ENCODE peak calls at places on chromosomes 4 and X, in five cellular contexts. O is tibial nerve, Z is breast epithelium, F is psoas muscle, X is A673. B is an unnamed sample.

GRCh38 chr4:96429657-96430056 is 589.8 kb downstream of the PDHA2 start:
- DNase-seq in O (no peak), Z (no peak), F (no peak), X (no peak), B (no peak)

GRCh38 chr4:113384600-113384999 is 335.1 kb downstream of the ANK2 start:
- DNase-seq in O (no peak), Z (no peak), F (no peak), X (peak; percentile 87), B (no peak)

GRCh38 chr4:152778656-152779512 is 646 bp downstream of the TIGD4 start:
- DNase-seq in O (peak; percentile 9), Z (peak; percentile 49), F (no peak), X (peak; percentile 8), B (no peak)

GRCh38 chrX:138945219-138945618 is 233.7 kb upstream of the FGF13 start:
- DNase-seq in O (no peak), Z (no peak), F (no peak), X (peak; percentile 35), B (no peak)

GRCh38 chr4:96729641-96730040 is 889.7 kb downstream of the PDHA2 start:
- DNase-seq in O (no peak), Z (no peak), F (no peak), X (peak; percentile 1), B (no peak)

GRCh38 chr4:169272265-169272886 is 1.6 kb upstream of the SH3RF1 start:
- DNase-seq in O (no peak), Z (no peak), F (no peak), X (peak; percentile 49), B (no peak)

GRCh38 chrX:85243761-85244410 is at the start of the genes SATL1 and ZNF711:
- DNase-seq in O (no peak), Z (peak; percentile 42), F (peak; percentile 51), X (peak; percentile 84), B (no peak)

GRCh38 chr4:98754736-98755135 is 96.3 kb upstream of the TSPAN5 start:
- DNase-seq in O (no peak), Z (no peak), F (no peak), X (no peak), B (no peak)

GRCh38 chr4:24910504-24910903 is 2.3 kb downstream of the CCDC149 start:
- DNase-seq in O (no peak), Z (no peak), F (no peak), X (no peak), B (no peak)

GRCh38 chr4:14621731-14622459 is 380.4 kb upstream of the CPEB2 start:
- DNase-seq in O (no peak), Z (no peak), F (no peak), X (no peak), B (no peak)

GRCh38 chrX:129788527-129788926 is 8.8 kb downstream of the SASH3 start:
- DNase-seq in O (no peak), Z (no peak), F (no peak), X (no peak), B (peak; percentile 35)

GRCh38 chr4:1985287-1985686 is 23.5 kb downstream of the NELFA start:
- DNase-seq in O (no peak), Z (no peak), F (no peak), X (no peak), B (peak; percentile 53)

GRCh38 chr4:73653695-73654106 is 33.5 kb upstream of the RASSF6 start:
- DNase-seq in O (peak; percentile 11), Z (no peak), F (no peak), X (peak; percentile 18), B (no peak)

GRCh38 chrX:53716328-53717088 is 30.0 kb upstream of the HUWE1 start:
- DNase-seq in O (no peak), Z (no peak), F (no peak), X (no peak), B (no peak)

GRCh38 chr4:105944535-105944934 is 49.3 kb downstream of the NPNT start:
- DNase-seq in O (no peak), Z (no peak), F (no peak), X (peak; percentile 27), B (no peak)

GRCh38 chr4:17273047-17273446 is 238.8 kb downstream of the QDPR start:
- DNase-seq in O (no peak), Z (no peak), F (no peak), X (no peak), B (no peak)

GRCh38 chr4:17272154-17272553 is 239.7 kb downstream of the QDPR start:
- DNase-seq in O (no peak), Z (no peak), F (no peak), X (no peak), B (no peak)

GRCh38 chr4:17276821-17277220 is 235.1 kb downstream of the QDPR start:
- DNase-seq in O (no peak), Z (no peak), F (no peak), X (peak; percentile 26), B (no peak)

GRCh38 chr4:17280266-17280665 is 231.6 kb downstream of the QDPR start:
- DNase-seq in O (no peak), Z (no peak), F (no peak), X (no peak), B (no peak)

GRCh38 chr4:17275836-17276235 is 236.1 kb downstream of the QDPR start:
- DNase-seq in O (no peak), Z (no peak), F (no peak), X (no peak), B (no peak)
- H3K27ac ChIP-seq in O (no peak overlapping the region), Z (no peak overlapping the region), F (no peak overlapping the region), X (no peak overlapping the region), B (no peak overlapping the region)

GRCh38 chr4:127965062-127965802 is at the start of the genes ABHD18 and MFSD8:
- DNase-seq in O (peak; percentile 95), Z (peak; percentile 99), F (peak; percentile 100), X (peak; percentile 95), B (peak; percentile 99)
- TF ChIP-seq CTCF in O (peak; percentile 41), Z (peak; percentile 61), F (peak; percentile 48), X (peak; percentile 36), B (peak; percentile 39)

GRCh38 chr4:8780086-8780485 is 91.6 kb downstream of the HMX1 start:
- DNase-seq in O (no peak), Z (no peak), F (no peak), X (no peak), B (no peak)
- H3K27ac ChIP-seq in O (no peak overlapping the region), Z (no peak overlapping the region), F (no peak overlapping the region), X (no peak overlapping the region), B (no peak overlapping the region)

GRCh38 chrX:12949927-12950656 is 24.8 kb upstream of the TMSB4X start:
- DNase-seq in O (peak; percentile 82), Z (peak; percentile 62), F (peak; percentile 82), X (peak; percentile 94), B (peak; percentile 89)

GRCh38 chrX:12953420-12953819 is 21.5 kb upstream of the TMSB4X start:
- DNase-seq in O (no peak), Z (no peak), F (no peak), X (no peak), B (no peak)

GRCh38 chrX:12951590-12951965 is 23.3 kb upstream of the TMSB4X start:
- DNase-seq in O (no peak), Z (no peak), F (no peak), X (no peak), B (no peak)

GRCh38 chrX:12949205-12949926 is 25.5 kb upstream of the TMSB4X start:
- DNase-seq in O (no peak), Z (no peak), F (no peak), X (no peak), B (no peak)

DNA sequence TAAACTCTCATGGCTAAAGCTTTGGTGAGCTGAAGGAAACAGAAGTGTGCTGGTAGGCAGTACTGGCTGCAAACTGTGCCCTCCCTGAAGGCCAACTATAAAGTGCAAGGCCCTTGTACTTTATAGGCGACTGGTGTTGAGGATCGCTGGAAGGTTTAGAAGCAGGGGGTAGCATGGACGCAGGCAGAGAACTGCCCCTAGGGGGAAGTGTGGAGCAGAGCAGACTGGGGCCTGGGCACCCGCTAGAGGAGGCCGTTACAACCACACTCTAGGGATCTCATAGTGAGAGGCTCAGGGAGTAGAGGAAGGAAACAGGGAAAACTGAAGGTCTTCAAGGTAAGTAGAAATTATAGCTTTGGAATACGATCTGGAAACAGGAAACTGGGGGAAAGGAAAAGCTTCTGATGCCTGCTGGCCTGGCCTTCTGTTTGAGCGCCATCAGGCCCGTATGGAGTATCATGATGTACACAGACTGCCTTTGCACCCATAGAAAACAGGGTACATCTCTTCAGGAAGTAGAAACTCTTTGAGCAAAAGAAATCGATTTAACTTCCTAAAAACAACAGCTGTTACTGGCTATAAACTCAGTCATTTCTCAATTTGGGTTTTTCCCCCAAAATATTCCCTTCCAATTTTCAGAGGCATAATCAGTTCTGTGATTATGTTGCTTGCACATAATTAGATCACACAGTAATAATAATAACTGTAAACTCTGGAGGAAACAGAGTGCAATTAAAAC is 23.9 kb upstream of the TMSB4X start:
- DNase-seq in O (no peak), Z (no peak), F (peak; percentile 61), X (peak; percentile 61), B (no peak)
- TF ChIP-seq CTCF in O (no peak), Z (no peak), F (no peak), X (peak; percentile 54), B (no peak)

DNA sequence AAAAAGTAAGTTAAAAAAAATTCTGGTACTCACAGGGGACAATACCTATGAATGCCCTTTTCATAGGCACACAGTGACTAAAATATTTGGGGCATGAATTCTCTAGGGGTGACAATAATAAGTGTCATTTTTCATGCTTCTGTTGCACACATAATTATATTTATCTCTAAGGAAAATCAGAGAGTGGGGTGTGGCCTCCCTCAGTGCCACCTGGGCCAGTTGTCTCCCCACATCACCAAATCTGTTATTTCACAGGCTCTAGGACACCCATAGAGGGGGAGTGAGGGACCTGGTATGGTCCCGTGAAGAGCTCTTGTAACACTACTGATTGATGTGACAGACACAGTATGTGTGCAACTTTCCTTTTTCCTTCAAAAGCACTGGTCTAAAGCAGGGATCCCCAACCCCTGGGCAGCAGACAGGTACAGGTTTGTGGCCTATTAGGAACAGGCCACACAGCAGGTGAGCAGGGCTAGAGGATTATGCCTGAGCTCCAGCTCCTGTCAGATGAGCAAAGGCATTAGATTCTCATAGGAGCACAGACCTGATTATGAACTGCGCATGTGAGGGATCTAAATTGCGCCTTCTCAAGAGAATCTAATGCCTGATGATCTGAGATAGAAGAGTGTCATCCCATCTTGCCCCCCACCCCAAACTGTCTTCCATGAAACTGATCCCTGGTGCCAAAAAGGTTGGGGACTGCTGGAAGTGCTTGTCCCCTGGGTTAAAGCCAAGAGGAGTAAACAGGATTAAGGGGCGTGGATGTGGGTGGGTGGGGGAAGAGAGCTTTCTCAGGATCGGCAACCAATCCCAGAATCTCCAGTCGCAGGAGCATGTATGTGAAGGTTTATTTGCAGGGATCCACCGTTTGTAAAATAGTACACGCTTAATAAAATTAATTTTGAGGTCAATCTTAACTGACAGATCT is 850 bp downstream of the SLC9B1 start:
- DNase-seq in O (peak; percentile 21), Z (no peak), F (peak; percentile 54), X (peak; percentile 54), B (peak; percentile 75)
- H3K27ac ChIP-seq in O (peak overlapping the region; percentile 82), Z (peak overlapping the region; percentile 96), F (peak overlapping the region; percentile 92), X (peak overlapping the region; percentile 89), B (peak overlapping the region; percentile 89)

GRCh38 chr4:130747842-130748241 is 1651.9 kb downstream of the C4orf33 start:
- DNase-seq in O (no peak), Z (no peak), F (no peak), X (peak; percentile 29), B (no peak)
- TF ChIP-seq CTCF in O (no peak), Z (no peak), F (no peak), X (peak; percentile 61), B (no peak)

DNA sequence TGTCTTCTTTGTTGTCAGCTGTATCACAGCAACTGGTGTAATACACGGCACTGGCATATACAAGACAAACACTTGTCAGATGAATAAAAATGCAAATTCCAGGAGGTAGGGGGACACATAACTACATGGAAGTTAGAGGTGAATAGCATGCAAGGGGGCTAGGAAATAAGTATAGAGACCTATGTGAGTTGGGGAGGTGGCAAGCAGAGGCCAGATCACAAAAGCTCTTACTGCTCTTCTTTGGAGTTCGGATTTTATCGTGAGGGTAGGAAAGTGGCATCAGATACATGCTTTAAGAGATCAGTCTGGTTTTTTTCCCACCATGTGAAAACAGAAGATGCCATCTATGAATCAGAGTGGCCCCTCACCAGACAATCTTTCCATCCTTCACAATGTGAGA is 2.8 kb upstream of the SRP72 start:
- DNase-seq in O (no peak), Z (no peak), F (no peak), X (no peak), B (no peak)
- H3K27ac ChIP-seq in O (no peak overlapping the region), Z (no peak overlapping the region), F (no peak overlapping the region), X (no peak overlapping the region), B (no peak overlapping the region)